ENCODE peak calls at places on chromosomes 6 and 20, in seven cellular contexts. One of them, this sample, is unnamed.

GRCh38 chr6:134741193-134741521 is 208.7 kb downstream of the ALDH8A1 start:
- DNase-seq in adipocyte: no peak
- DNase-seq in MM.1S: no peak
- DNase-seq in H1: no peak
- DNase-seq in fibroblast of lung: no peak
- DNase-seq in IMR-90: no peak
- DNase-seq in DND-41: no peak
- DNase-seq in this sample: peak; percentile 48

GRCh38 chr20:35305682-35306556 is 13.7 kb upstream of the FAM83C start:
- DNase-seq in adipocyte: peak; percentile 98
- DNase-seq in MM.1S: no peak
- DNase-seq in H1: no peak
- DNase-seq in fibroblast of lung: peak; percentile 98
- DNase-seq in IMR-90: peak; percentile 100
- DNase-seq in DND-41: no peak
- DNase-seq in this sample: peak; percentile 93

GRCh38 chr20:1968958-1969357 is 24.9 kb downstream of the PDYN start:
- DNase-seq in adipocyte: no peak
- DNase-seq in MM.1S: no peak
- DNase-seq in H1: no peak
- DNase-seq in fibroblast of lung: no peak
- DNase-seq in IMR-90: no peak
- DNase-seq in DND-41: no peak
- DNase-seq in this sample: no peak

GRCh38 chr20:53138454-53139291 is 166.5 kb downstream of the TSHZ2 start:
- DNase-seq in adipocyte: no peak
- DNase-seq in MM.1S: peak; percentile 93
- DNase-seq in H1: no peak
- DNase-seq in fibroblast of lung: no peak
- DNase-seq in IMR-90: no peak
- DNase-seq in DND-41: no peak
- DNase-seq in this sample: no peak

GRCh38 chr6:10416863-10417641 is 2.2 kb upstream of the TFAP2A start:
- DNase-seq in adipocyte: no peak
- DNase-seq in MM.1S: no peak
- DNase-seq in H1: peak; percentile 86
- DNase-seq in fibroblast of lung: no peak
- DNase-seq in IMR-90: no peak
- DNase-seq in DND-41: no peak
- DNase-seq in this sample: no peak

GRCh38 chr6:107833136-107833535 is 9.0 kb upstream of the SCML4 start:
- DNase-seq in adipocyte: no peak
- DNase-seq in MM.1S: no peak
- DNase-seq in H1: no peak
- DNase-seq in fibroblast of lung: no peak
- DNase-seq in IMR-90: no peak
- DNase-seq in DND-41: no peak
- DNase-seq in this sample: no peak

GRCh38 chr20:59665656-59666555 is 61.6 kb downstream of the PHACTR3 start:
- DNase-seq in adipocyte: no peak
- DNase-seq in MM.1S: no peak
- DNase-seq in H1: no peak
- DNase-seq in fibroblast of lung: no peak
- DNase-seq in IMR-90: no peak
- DNase-seq in DND-41: no peak
- DNase-seq in this sample: no peak

GRCh38 chr20:8272758-8273157 is 140.7 kb downstream of the PLCB1 start:
- DNase-seq in adipocyte: no peak
- DNase-seq in MM.1S: no peak
- DNase-seq in H1: no peak
- DNase-seq in fibroblast of lung: no peak
- DNase-seq in IMR-90: no peak
- DNase-seq in DND-41: no peak
- DNase-seq in this sample: no peak

GRCh38 chr6:139708342-139709199 is 334.1 kb upstream of the CITED2 start:
- DNase-seq in adipocyte: peak; percentile 88
- DNase-seq in MM.1S: no peak
- DNase-seq in H1: no peak
- DNase-seq in fibroblast of lung: peak; percentile 82
- DNase-seq in IMR-90: peak; percentile 86
- DNase-seq in DND-41: no peak
- DNase-seq in this sample: no peak

GRCh38 chr6:19231878-19232519 is 605.2 kb upstream of the ID4 start:
- DNase-seq in adipocyte: no peak
- DNase-seq in MM.1S: no peak
- DNase-seq in H1: no peak
- DNase-seq in fibroblast of lung: peak; percentile 5
- DNase-seq in IMR-90: no peak
- DNase-seq in DND-41: no peak
- DNase-seq in this sample: no peak

GRCh38 chr20:61937963-61938838 is 127.5 kb downstream of the TAF4 start:
- DNase-seq in adipocyte: no peak
- DNase-seq in MM.1S: no peak
- DNase-seq in H1: peak; percentile 44
- DNase-seq in fibroblast of lung: no peak
- DNase-seq in IMR-90: no peak
- DNase-seq in DND-41: no peak
- DNase-seq in this sample: peak; percentile 52

GRCh38 chr6:7899046-7899888 is 11.3 kb downstream of the TXNDC5 start:
- DNase-seq in adipocyte: no peak
- DNase-seq in MM.1S: peak; percentile 71
- DNase-seq in H1: no peak
- DNase-seq in fibroblast of lung: peak; percentile 13
- DNase-seq in IMR-90: no peak
- DNase-seq in DND-41: no peak
- DNase-seq in this sample: no peak

GRCh38 chr6:14381225-14381887 is 263.8 kb downstream of the CD83 start:
- DNase-seq in adipocyte: no peak
- DNase-seq in MM.1S: no peak
- DNase-seq in H1: peak; percentile 49
- DNase-seq in fibroblast of lung: no peak
- DNase-seq in IMR-90: no peak
- DNase-seq in DND-41: no peak
- DNase-seq in this sample: no peak

GRCh38 chr20:32287231-32287638 is 9.8 kb downstream of the KIF3B start:
- DNase-seq in adipocyte: no peak
- DNase-seq in MM.1S: no peak
- DNase-seq in H1: no peak
- DNase-seq in fibroblast of lung: no peak
- DNase-seq in IMR-90: no peak
- DNase-seq in DND-41: no peak
- DNase-seq in this sample: no peak

GRCh38 chr6:20542927-20543602 is 8.8 kb downstream of the CDKAL1 start:
- DNase-seq in adipocyte: peak; percentile 86
- DNase-seq in MM.1S: peak; percentile 87
- DNase-seq in H1: no peak
- DNase-seq in fibroblast of lung: peak; percentile 85
- DNase-seq in IMR-90: peak; percentile 84
- DNase-seq in DND-41: no peak
- DNase-seq in this sample: no peak

GRCh38 chr6:36095497-36096391 is 34.6 kb upstream of the MAPK13 start:
- DNase-seq in adipocyte: no peak
- DNase-seq in MM.1S: no peak
- DNase-seq in H1: no peak
- DNase-seq in fibroblast of lung: no peak
- DNase-seq in IMR-90: no peak
- DNase-seq in DND-41: no peak
- DNase-seq in this sample: no peak

GRCh38 chr6:42224222-42225042 is 6.8 kb upstream of the MRPS10 start:
- DNase-seq in adipocyte: peak; percentile 58
- DNase-seq in MM.1S: no peak
- DNase-seq in H1: no peak
- DNase-seq in fibroblast of lung: peak; percentile 92
- DNase-seq in IMR-90: peak; percentile 97
- DNase-seq in DND-41: no peak
- DNase-seq in this sample: no peak

GRCh38 chr20:11047559-11047958 is 373.8 kb upstream of the JAG1 start:
- DNase-seq in adipocyte: no peak
- DNase-seq in MM.1S: no peak
- DNase-seq in H1: no peak
- DNase-seq in fibroblast of lung: no peak
- DNase-seq in IMR-90: no peak
- DNase-seq in DND-41: no peak
- DNase-seq in this sample: no peak

GRCh38 chr6:112831022-112831421 is 483.9 kb downstream of the RFPL4B start:
- DNase-seq in adipocyte: no peak
- DNase-seq in MM.1S: no peak
- DNase-seq in H1: no peak
- DNase-seq in fibroblast of lung: no peak
- DNase-seq in IMR-90: peak; percentile 18
- DNase-seq in DND-41: no peak
- DNase-seq in this sample: no peak

GRCh38 chr6:11161031-11161966 is 49.8 kb upstream of the ERVFRD-1 start:
- DNase-seq in adipocyte: peak; percentile 68
- DNase-seq in MM.1S: no peak
- DNase-seq in H1: no peak
- DNase-seq in fibroblast of lung: no peak
- DNase-seq in IMR-90: peak; percentile 16
- DNase-seq in DND-41: no peak
- DNase-seq in this sample: no peak

GRCh38 chr6:109455502-109456282 is at the start of gene MICAL1:
- DNase-seq in adipocyte: peak; percentile 72
- DNase-seq in MM.1S: peak; percentile 84
- DNase-seq in H1: peak; percentile 84
- DNase-seq in fibroblast of lung: peak; percentile 53
- DNase-seq in IMR-90: peak; percentile 24
- DNase-seq in DND-41: peak; percentile 83
- DNase-seq in this sample: peak; percentile 91

DNA sequence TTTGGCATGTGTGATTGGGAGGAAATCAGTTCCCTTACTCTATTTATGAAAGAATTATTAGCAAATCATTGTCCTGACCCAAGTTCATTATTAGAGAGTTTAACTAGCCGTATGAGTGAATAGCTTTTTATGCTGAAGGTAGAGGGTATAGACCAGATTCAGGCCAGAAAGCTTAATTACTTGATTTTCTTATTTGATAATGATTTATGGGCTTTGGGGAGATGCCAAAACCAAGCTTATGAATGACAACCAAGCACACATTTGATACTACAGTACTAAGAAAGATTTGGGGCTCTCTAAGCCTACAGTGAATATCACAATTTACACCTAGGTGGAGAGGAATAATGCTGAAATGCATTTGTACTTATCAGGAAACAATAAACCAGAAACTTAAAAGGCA is 193.2 kb downstream of the ARHGAP18 start:
- DNase-seq in adipocyte: no peak
- DNase-seq in MM.1S: no peak
- DNase-seq in H1: no peak
- DNase-seq in fibroblast of lung: no peak
- DNase-seq in IMR-90: no peak
- DNase-seq in DND-41: no peak
- DNase-seq in this sample: no peak
- H3K4me3 ChIP-seq in adipocyte: no peak overlapping the region
- H3K4me3 ChIP-seq in MM.1S: no peak overlapping the region
- H3K4me3 ChIP-seq in H1: no peak overlapping the region
- H3K4me3 ChIP-seq in fibroblast of lung: no peak overlapping the region
- H3K4me3 ChIP-seq in IMR-90: no peak overlapping the region
- H3K4me3 ChIP-seq in DND-41: no peak overlapping the region
- H3K4me3 ChIP-seq in this sample: no peak overlapping the region

GRCh38 chr20:56483970-56484369 is 15.5 kb downstream of the RTF2 start:
- DNase-seq in adipocyte: no peak
- DNase-seq in MM.1S: no peak
- DNase-seq in H1: no peak
- DNase-seq in fibroblast of lung: no peak
- DNase-seq in IMR-90: no peak
- DNase-seq in DND-41: no peak
- DNase-seq in this sample: no peak
- H3K9ac ChIP-seq in adipocyte: no peak overlapping the region
- H3K9ac ChIP-seq in MM.1S: no peak overlapping the region
- H3K9ac ChIP-seq in H1: no peak overlapping the region
- H3K9ac ChIP-seq in fibroblast of lung: no peak overlapping the region
- H3K9ac ChIP-seq in IMR-90: no peak overlapping the region
- H3K9ac ChIP-seq in DND-41: no peak overlapping the region
- H3K9ac ChIP-seq in this sample: no peak overlapping the region

GRCh38 chr6:31308050-31308844 is 36.4 kb upstream of the HLA-C start:
- DNase-seq in adipocyte: no peak
- DNase-seq in MM.1S: peak; percentile 67
- DNase-seq in H1: peak; percentile 84
- DNase-seq in fibroblast of lung: no peak
- DNase-seq in IMR-90: no peak
- DNase-seq in DND-41: no peak
- DNase-seq in this sample: peak; percentile 88

GRCh38 chr6:31304683-31305082 is 32.8 kb upstream of the HLA-C start:
- DNase-seq in adipocyte: peak; percentile 0
- DNase-seq in MM.1S: no peak
- DNase-seq in H1: no peak
- DNase-seq in fibroblast of lung: no peak
- DNase-seq in IMR-90: peak; percentile 2
- DNase-seq in DND-41: no peak
- DNase-seq in this sample: no peak

GRCh38 chr6:31305674-31306219 is 33.9 kb upstream of the HLA-C start:
- DNase-seq in adipocyte: no peak
- DNase-seq in MM.1S: no peak
- DNase-seq in H1: no peak
- DNase-seq in fibroblast of lung: no peak
- DNase-seq in IMR-90: no peak
- DNase-seq in DND-41: no peak
- DNase-seq in this sample: no peak

GRCh38 chr6:31307669-31308049 is 35.8 kb upstream of the HLA-C start:
- DNase-seq in adipocyte: no peak
- DNase-seq in MM.1S: no peak
- DNase-seq in H1: no peak
- DNase-seq in fibroblast of lung: no peak
- DNase-seq in IMR-90: no peak
- DNase-seq in DND-41: no peak
- DNase-seq in this sample: no peak

DNA sequence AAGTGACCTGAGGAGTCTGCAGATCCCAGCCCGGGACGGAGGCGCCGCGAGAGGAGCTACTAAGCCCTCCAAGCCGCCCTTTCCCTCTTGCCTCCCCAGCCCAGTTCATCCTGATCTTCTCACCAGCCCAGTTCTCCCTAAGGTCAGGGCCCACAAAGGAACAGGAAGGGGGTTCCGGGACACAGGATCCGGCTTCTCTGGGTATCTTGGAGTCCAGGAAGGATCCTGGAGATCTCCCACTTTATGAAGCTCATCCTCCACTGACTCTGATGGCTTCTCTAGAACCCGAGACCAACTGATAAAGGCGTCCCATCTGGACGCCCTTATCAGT is 36.9 kb upstream of the HLA-C start:
- DNase-seq in adipocyte: no peak
- DNase-seq in MM.1S: no peak
- DNase-seq in H1: peak; percentile 55
- DNase-seq in fibroblast of lung: no peak
- DNase-seq in IMR-90: no peak
- DNase-seq in DND-41: no peak
- DNase-seq in this sample: no peak
- H3K4me3 ChIP-seq in adipocyte: no peak overlapping the region
- H3K4me3 ChIP-seq in MM.1S: no peak overlapping the region
- H3K4me3 ChIP-seq in H1: peak overlapping the region; percentile 38
- H3K4me3 ChIP-seq in fibroblast of lung: no peak overlapping the region
- H3K4me3 ChIP-seq in IMR-90: no peak overlapping the region
- H3K4me3 ChIP-seq in DND-41: no peak overlapping the region
- H3K4me3 ChIP-seq in this sample: no peak overlapping the region

DNA sequence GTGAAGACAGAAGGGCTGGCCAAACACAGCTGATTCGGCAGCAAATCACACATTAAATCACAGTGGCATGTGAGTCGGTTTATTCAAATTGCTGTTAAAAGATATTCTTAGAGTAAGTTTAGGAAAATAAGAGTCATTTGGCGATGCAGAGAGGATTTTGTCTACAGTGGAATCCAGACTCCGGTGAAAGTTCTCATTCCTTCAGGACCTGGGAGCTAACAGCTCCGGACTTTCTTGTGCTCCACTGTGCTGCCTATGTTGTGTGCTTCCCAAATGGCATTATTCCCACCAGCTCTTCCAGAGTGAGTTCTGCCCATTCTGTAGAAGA is 1.5 kb upstream of the EPM2A start:
- DNase-seq in adipocyte: peak; percentile 41
- DNase-seq in MM.1S: no peak
- DNase-seq in H1: no peak
- DNase-seq in fibroblast of lung: peak; percentile 72
- DNase-seq in IMR-90: peak; percentile 69
- DNase-seq in DND-41: no peak
- DNase-seq in this sample: no peak
- H3K9ac ChIP-seq in adipocyte: peak overlapping the region; percentile 95
- H3K9ac ChIP-seq in MM.1S: no peak overlapping the region
- H3K9ac ChIP-seq in H1: no peak overlapping the region
- H3K9ac ChIP-seq in fibroblast of lung: no peak overlapping the region
- H3K9ac ChIP-seq in IMR-90: peak overlapping the region; percentile 19
- H3K9ac ChIP-seq in DND-41: no peak overlapping the region
- H3K9ac ChIP-seq in this sample: no peak overlapping the region

This sample was measured in kidney.